ENCODE peak calls at places on chromosome 5, in six cellular contexts. T, M, S, A, D and N are unnamed samples.
A peak's percentile ranks its signal among the peaks of the same experiment; 100 is the strongest.

GRCh38 chr5:61817472-61818326 is 485.6 kb downstream of the ZSWIM6 start:
- DNase-seq in S (peak; percentile 78), M (no peak), A (peak; percentile 68), T (peak; percentile 45), D (peak; percentile 39), N (peak; percentile 31)

GRCh38 chr5:174177976-174178600 is 132.6 kb downstream of the NSG2 start:
- DNase-seq in T (no peak), A (no peak), S (peak; percentile 24), D (no peak), M (no peak), N (no peak)

GRCh38 chr5:59893436-59894227 is at the start of gene PDE4D:
- DNase-seq in A (peak; percentile 90), D (peak; percentile 38), T (peak; percentile 24), M (no peak), S (peak; percentile 97), N (peak; percentile 25)

GRCh38 chr5:122715095-122715494 is 59.8 kb upstream of the SNX2 start:
- DNase-seq in A (no peak), M (no peak), D (peak; percentile 6), S (no peak), T (no peak), N (no peak)

GRCh38 chr5:77590347-77590746 is 48.2 kb downstream of the OTP start:
- DNase-seq in S (no peak), T (no peak), A (no peak), D (no peak), M (no peak), N (no peak)

GRCh38 chr5:135887447-135887864 is 8.2 kb downstream of the IL9 start:
- DNase-seq in M (peak; percentile 68), T (peak; percentile 80), S (peak; percentile 90), D (peak; percentile 69), A (peak; percentile 81), N (peak; percentile 66)

GRCh38 chr5:110401881-110402280 is 324.6 kb downstream of the TMEM232 start:
- DNase-seq in A (no peak), D (no peak), M (no peak), S (no peak), T (no peak), N (no peak)

GRCh38 chr5:127820910-127821553 is 117.8 kb downstream of the CCDC192 start:
- DNase-seq in T (peak; percentile 92), M (no peak), S (no peak), A (no peak), D (peak; percentile 79), N (peak; percentile 47)

GRCh38 chr5:95332179-95332578 is 47.3 kb upstream of the MCTP1 start:
- DNase-seq in T (no peak), D (no peak), S (no peak), M (no peak), A (no peak), N (no peak)

GRCh38 chr5:159768243-159768642 is 148.0 kb upstream of the ADRA1B start:
- DNase-seq in A (peak; percentile 88), T (no peak), S (peak; percentile 78), D (peak; percentile 45), M (no peak), N (no peak)

GRCh38 chr5:74056102-74056788 is 430.2 kb downstream of the ARHGEF28 start:
- DNase-seq in A (peak; percentile 56), T (no peak), D (no peak), M (no peak), S (no peak), N (no peak)

GRCh38 chr5:173888473-173889135 is 455 bp downstream of the CPEB4 start:
- DNase-seq in A (peak; percentile 26), D (peak; percentile 24), T (peak; percentile 40), M (peak; percentile 32), S (peak; percentile 64), N (peak; percentile 37)

GRCh38 chr5:1826235-1826980 is 25.2 kb downstream of the NDUFS6 start:
- DNase-seq in A (no peak), D (no peak), S (no peak), T (no peak), M (no peak), N (no peak)

GRCh38 chr5:92909545-92909962 is 671.5 kb downstream of the NR2F1-AS1 start:
- DNase-seq in S (peak; percentile 81), M (no peak), A (peak; percentile 63), D (peak; percentile 11), T (peak; percentile 29), N (no peak)

GRCh38 chr5:97737608-97738007 is 554.6 kb upstream of the RIOK2 start:
- DNase-seq in D (no peak), T (no peak), M (no peak), A (no peak), S (no peak), N (no peak)

GRCh38 chr5:92313385-92313784 is 930.3 kb upstream of the ARRDC3 start:
- DNase-seq in A (peak; percentile 51), D (no peak), S (no peak), T (no peak), M (no peak), N (no peak)

GRCh38 chr5:53017383-53017782 is 28.2 kb downstream of the ITGA2 start:
- DNase-seq in M (no peak), T (no peak), S (no peak), D (no peak), A (no peak), N (peak; percentile 30)

GRCh38 chr5:78698218-78698751 is 49.7 kb upstream of the LHFPL2 start:
- DNase-seq in M (no peak), T (no peak), D (peak; percentile 36), A (no peak), S (no peak), N (no peak)

GRCh38 chr5:7877851-7878250 is 8.9 kb downstream of the MTRR start:
- DNase-seq in S (no peak), A (no peak), T (no peak), D (peak; percentile 43), M (no peak), N (no peak)

GRCh38 chr5:157267766-157268480 is 2.0 kb downstream of the CYFIP2 start:
- DNase-seq in D (no peak), M (no peak), S (no peak), T (peak; percentile 32), A (no peak), N (no peak)

GRCh38 chr5:131068893-131069643 is 96.0 kb downstream of the HINT1 start:
- DNase-seq in D (no peak), A (no peak), S (no peak), M (no peak), T (no peak), N (no peak)

GRCh38 chr5:114319236-114319635 is 42.6 kb upstream of the KCNN2 start:
- DNase-seq in A (no peak), T (no peak), D (no peak), M (no peak), S (no peak), N (no peak)

GRCh38 chr5:30050056-30050815 is 1143.2 kb upstream of the CDH6 start:
- DNase-seq in M (no peak), A (no peak), D (no peak), T (no peak), S (no peak), N (no peak)

GRCh38 chr5:34574976-34575467 is 81.1 kb upstream of the RAI14 start:
- DNase-seq in D (no peak), T (no peak), A (no peak), S (no peak), M (no peak), N (no peak)

GRCh38 chr5:34564706-34565235 is 91.4 kb upstream of the RAI14 start:
- DNase-seq in A (no peak), M (no peak), S (no peak), D (no peak), T (peak; percentile 72), N (no peak)

GRCh38 chr5:34570721-34571379 is 85.3 kb upstream of the RAI14 start:
- DNase-seq in M (no peak), S (no peak), D (peak; percentile 75), T (no peak), A (no peak), N (no peak)

GRCh38 chr5:34571380-34572041 is 84.6 kb upstream of the RAI14 start:
- DNase-seq in M (no peak), S (no peak), A (peak; percentile 33), T (no peak), D (peak; percentile 87), N (no peak)

DNA sequence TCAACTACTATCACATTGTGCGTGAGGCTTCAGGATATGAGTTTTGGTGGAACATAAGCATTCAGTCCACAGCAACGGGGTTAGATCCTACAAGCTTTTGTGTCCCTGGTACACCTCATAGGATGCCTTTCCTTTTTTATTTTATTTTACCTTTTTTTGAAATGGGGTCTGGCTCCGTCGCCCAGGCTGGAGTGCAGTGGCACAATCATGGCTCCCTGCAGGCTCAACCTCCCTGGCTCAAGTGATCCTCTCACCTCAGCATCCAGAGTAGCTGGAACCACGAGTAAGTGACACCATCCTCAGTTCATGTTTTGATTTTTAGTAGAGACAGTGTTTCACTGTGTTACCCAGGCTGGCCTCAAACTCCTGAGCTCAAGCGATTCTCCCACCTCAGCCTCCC is 86.0 kb upstream of the RAI14 start:
- DNase-seq in A (no peak), T (no peak), S (no peak), D (no peak), M (no peak), N (no peak)
- H3K9ac ChIP-seq in A (no peak overlapping the region), T (no peak overlapping the region), S (no peak overlapping the region), D (peak overlapping the region; percentile 50), M (no peak overlapping the region), N (no peak overlapping the region)

GRCh38 chr5:115579747-115580173 is 22.5 kb downstream of the TICAM2 start:
- DNase-seq in A (no peak), T (peak; percentile 71), M (no peak), S (no peak), D (no peak), N (no peak)
- H3K9ac ChIP-seq in A (no peak overlapping the region), T (no peak overlapping the region), M (no peak overlapping the region), S (no peak overlapping the region), D (no peak overlapping the region), N (no peak overlapping the region)

GRCh38 chr5:72845889-72846288 is 29.4 kb downstream of the TNPO1 start:
- DNase-seq in A (no peak), S (no peak), T (no peak), M (no peak), D (no peak), N (no peak)

GRCh38 chr5:72844218-72844603 is 27.8 kb downstream of the TNPO1 start:
- DNase-seq in S (no peak), M (no peak), D (no peak), A (no peak), T (no peak), N (no peak)

GRCh38 chr5:72837524-72838096 is 21.1 kb downstream of the TNPO1 start:
- DNase-seq in T (no peak), A (no peak), M (no peak), D (no peak), S (no peak), N (no peak)

GRCh38 chr5:72842816-72843215 is 26.4 kb downstream of the TNPO1 start:
- DNase-seq in S (peak; percentile 59), D (peak; percentile 65), A (peak; percentile 88), T (peak; percentile 64), M (no peak), N (peak; percentile 25)

GRCh38 chr5:72841756-72842535 is 25.5 kb downstream of the TNPO1 start:
- DNase-seq in D (peak; percentile 43), M (no peak), A (no peak), T (peak; percentile 21), S (no peak), N (no peak)
- H3K9ac ChIP-seq in D (no peak overlapping the region), M (no peak overlapping the region), A (no peak overlapping the region), T (no peak overlapping the region), S (no peak overlapping the region), N (no peak overlapping the region)

DNA sequence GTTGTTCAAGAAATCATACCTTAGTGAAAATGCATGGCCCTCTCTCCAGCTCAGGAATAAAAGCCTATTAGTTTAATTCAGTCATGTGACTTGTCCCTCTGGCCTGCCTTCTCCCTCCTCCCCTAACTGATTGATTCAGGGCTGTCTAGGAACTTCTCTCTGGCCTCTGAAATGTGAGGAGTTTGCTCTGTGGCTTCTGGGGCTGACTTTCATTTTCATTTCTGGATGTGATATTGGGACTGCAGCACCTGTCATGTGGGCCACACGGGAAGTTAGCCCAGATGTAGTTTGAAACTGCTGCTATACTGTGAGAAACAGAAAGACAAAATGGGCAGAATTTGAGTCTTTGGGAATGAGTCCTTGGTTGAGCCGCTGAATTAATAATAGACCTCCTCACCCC is 44.8 kb downstream of the PARP8 start:
- DNase-seq in S (no peak), A (no peak), M (no peak), T (no peak), D (peak; percentile 8), N (peak; percentile 22)
- H3K9ac ChIP-seq in S (no peak overlapping the region), A (no peak overlapping the region), M (no peak overlapping the region), T (no peak overlapping the region), D (no peak overlapping the region), N (no peak overlapping the region)